ENCODE peak calls at places on chromosomes 4 and X, in eight cellular contexts. R is mesenchymal stem cell; J is AG04450; G is SK-N-SH; D is CD4-positive, alpha-beta memory T cell; X is uterus; C is astrocyte; B is mucosa of descending colon. H is an unnamed sample.

GRCh38 chr4:17616283-17616682 is 1.8 kb downstream of the MED28 start:
- DNase-seq in C (no peak), R (no peak), B (no peak), X (no peak), G (no peak), D (no peak), J (no peak), H (no peak)

GRCh38 chr4:82561745-82562552 is at the start of gene TMEM150C:
- DNase-seq in C (peak; percentile 3), X (no peak), J (no peak), B (peak; percentile 45), G (peak; percentile 82), D (no peak), R (peak; percentile 36), H (peak; percentile 19)

GRCh38 chr4:1196421-1197183 is 24.2 kb upstream of the SPON2 start:
- DNase-seq in C (no peak), G (peak; percentile 37), R (no peak), D (no peak), X (peak; percentile 17), J (no peak), B (peak; percentile 12), H (no peak)

GRCh38 chrX:150197388-150197787 is 165.7 kb upstream of the MAMLD1 start:
- DNase-seq in J (no peak), R (no peak), C (no peak), D (no peak), X (no peak), B (no peak), G (no peak), H (peak; percentile 16)

GRCh38 chr4:14879643-14880042 is 122.6 kb upstream of the CPEB2 start:
- DNase-seq in R (no peak), B (no peak), D (no peak), J (no peak), C (no peak), X (no peak), G (no peak), H (no peak)

GRCh38 chrX:97155809-97156208 is 272.1 kb downstream of the RPA4 start:
- DNase-seq in R (no peak), X (no peak), J (no peak), B (no peak), C (no peak), G (no peak), D (no peak), H (no peak)

GRCh38 chrX:49221868-49222267 is 11.3 kb downstream of the CACNA1F start:
- DNase-seq in D (no peak), X (no peak), C (no peak), G (no peak), J (no peak), R (no peak), B (no peak), H (no peak)

GRCh38 chr4:68372588-68372987 is 22.7 kb upstream of the YTHDC1 start:
- DNase-seq in G (no peak), D (no peak), B (no peak), J (no peak), X (no peak), R (no peak), C (no peak), H (no peak)

GRCh38 chr4:4859010-4859798 is at the start of gene MSX1:
- DNase-seq in D (no peak), R (peak; percentile 88), C (peak; percentile 67), B (peak; percentile 84), X (peak; percentile 92), G (peak; percentile 91), J (peak; percentile 18), H (peak; percentile 90)

GRCh38 chr4:40335508-40335860 is 351 bp downstream of the CHRNA9 start:
- DNase-seq in R (peak; percentile 49), J (no peak), C (peak; percentile 41), G (no peak), B (no peak), D (no peak), X (no peak), H (peak; percentile 17)

GRCh38 chr4:8228319-8229250 is 29.5 kb downstream of the SH3TC1 start:
- DNase-seq in X (peak; percentile 58), G (no peak), C (peak; percentile 79), J (peak; percentile 55), R (peak; percentile 79), D (peak; percentile 91), B (peak; percentile 62), H (peak; percentile 68)

GRCh38 chr4:60913026-60913425 is 287.1 kb upstream of the ADGRL3 start:
- DNase-seq in R (peak; percentile 34), D (no peak), J (no peak), C (no peak), G (no peak), B (no peak), X (no peak), H (no peak)

GRCh38 chr4:3434891-3435683 is 6.7 kb upstream of the HGFAC start:
- DNase-seq in R (no peak), J (no peak), X (no peak), D (no peak), G (no peak), C (no peak), B (peak; percentile 21), H (no peak)

GRCh38 chr4:56049428-56050212 is 100.9 kb downstream of the CEP135 start:
- DNase-seq in B (peak; percentile 63), D (no peak), C (peak; percentile 34), G (peak; percentile 69), R (peak; percentile 46), J (no peak), X (no peak), H (peak; percentile 11)

GRCh38 chr4:182776376-182777058 is 140.7 kb downstream of the DCTD start:
- DNase-seq in J (peak; percentile 29), G (no peak), B (no peak), X (no peak), D (no peak), C (peak; percentile 29), R (no peak), H (no peak)

GRCh38 chr4:113445286-113445685 is 316.3 kb downstream of the CAMK2D start:
- DNase-seq in G (no peak), B (no peak), X (peak; percentile 70), C (peak; percentile 97), J (no peak), R (peak; percentile 90), D (no peak), H (peak; percentile 78)

GRCh38 chr4:32991663-32992062 is 2271.5 kb downstream of the PCDH7 start:
- DNase-seq in X (no peak), G (no peak), R (no peak), B (no peak), D (no peak), J (no peak), C (no peak), H (no peak)

GRCh38 chr4:32987111-32987510 is 2266.9 kb downstream of the PCDH7 start:
- DNase-seq in C (no peak), J (no peak), X (no peak), D (no peak), G (no peak), B (no peak), R (peak; percentile 15), H (no peak)

GRCh38 chr4:32985256-32985655 is 2265.1 kb downstream of the PCDH7 start:
- DNase-seq in R (peak; percentile 48), B (no peak), G (no peak), D (no peak), X (no peak), C (peak; percentile 14), J (no peak), H (no peak)

GRCh38 chr4:32986236-32986635 is 2266.1 kb downstream of the PCDH7 start:
- DNase-seq in D (no peak), R (peak; percentile 50), G (no peak), J (no peak), C (no peak), B (no peak), X (no peak), H (no peak)
- H3K9me3 ChIP-seq in D (no peaks in the 10 kb centered on the region), R (no peaks in the 10 kb centered on the region), G (no peaks in the 10 kb centered on the region), J (no peaks in the 10 kb centered on the region), C (no peaks in the 10 kb centered on the region), B (no peaks in the 10 kb centered on the region), X (no peaks in the 10 kb centered on the region), H (no peaks in the 10 kb centered on the region)

DNA sequence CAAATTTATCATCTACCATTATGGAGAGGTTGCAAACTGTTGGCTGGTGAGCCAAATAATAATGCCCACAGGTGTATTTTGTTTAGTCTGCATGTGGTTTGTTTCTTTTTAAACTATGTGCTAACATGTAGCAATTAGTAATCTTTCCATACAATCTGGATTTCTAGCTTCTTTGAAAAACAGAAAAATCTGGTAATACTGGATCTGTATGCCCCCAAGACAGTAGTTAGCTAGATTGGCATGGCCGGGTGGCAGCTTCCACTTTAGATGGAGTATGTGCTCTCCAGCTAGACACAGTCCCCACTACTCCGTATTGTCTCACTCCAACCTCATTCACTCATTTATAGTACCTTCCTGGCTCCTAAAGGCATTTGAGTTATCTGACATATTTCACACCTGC is 91.3 kb downstream of the NHSL2 start:
- DNase-seq in C (no peak), D (no peak), X (no peak), G (no peak), B (no peak), R (no peak), J (no peak), H (no peak)
- H3K9me3 ChIP-seq in C (no peaks in the 10 kb centered on the region), D (no peaks in the 10 kb centered on the region), X (no peaks in the 10 kb centered on the region), G (no peaks in the 10 kb centered on the region), B (no peaks in the 10 kb centered on the region), R (no peaks in the 10 kb centered on the region), J (no peaks in the 10 kb centered on the region), H (no peaks in the 10 kb centered on the region)

GRCh38 chrX:78066110-78066509 is 37.9 kb upstream of the PGK1 start:
- DNase-seq in G (no peak), X (no peak), D (no peak), C (peak; percentile 59), B (no peak), J (peak; percentile 34), R (no peak), H (peak; percentile 23)
- H3K9me3 ChIP-seq in G (peaks cover 3% of the 10 kb centered on the region), X (no peaks in the 10 kb centered on the region), D (no peaks in the 10 kb centered on the region), C (no peaks in the 10 kb centered on the region), B (no peaks in the 10 kb centered on the region), J (no peaks in the 10 kb centered on the region), R (peaks cover 7% of the 10 kb centered on the region), H (no peaks in the 10 kb centered on the region)

GRCh38 chr4:38802561-38803355 is 1.8 kb downstream of the TLR1 start:
- DNase-seq in B (no peak), D (no peak), R (no peak), G (no peak), J (no peak), C (no peak), X (no peak), H (no peak)

GRCh38 chr4:38800366-38800765 is 4.2 kb downstream of the TLR1 start:
- DNase-seq in B (no peak), X (no peak), D (no peak), C (no peak), J (no peak), R (no peak), G (no peak), H (no peak)

GRCh38 chr4:38804654-38805295 is at the start of gene TLR1:
- DNase-seq in D (no peak), R (peak; percentile 57), J (no peak), C (peak; percentile 46), G (peak; percentile 26), B (no peak), X (no peak), H (no peak)

GRCh38 chr4:38803833-38804653 is 548 bp downstream of the TLR1 start:
- DNase-seq in J (no peak), G (no peak), R (no peak), B (no peak), X (no peak), C (no peak), D (no peak), H (no peak)

DNA sequence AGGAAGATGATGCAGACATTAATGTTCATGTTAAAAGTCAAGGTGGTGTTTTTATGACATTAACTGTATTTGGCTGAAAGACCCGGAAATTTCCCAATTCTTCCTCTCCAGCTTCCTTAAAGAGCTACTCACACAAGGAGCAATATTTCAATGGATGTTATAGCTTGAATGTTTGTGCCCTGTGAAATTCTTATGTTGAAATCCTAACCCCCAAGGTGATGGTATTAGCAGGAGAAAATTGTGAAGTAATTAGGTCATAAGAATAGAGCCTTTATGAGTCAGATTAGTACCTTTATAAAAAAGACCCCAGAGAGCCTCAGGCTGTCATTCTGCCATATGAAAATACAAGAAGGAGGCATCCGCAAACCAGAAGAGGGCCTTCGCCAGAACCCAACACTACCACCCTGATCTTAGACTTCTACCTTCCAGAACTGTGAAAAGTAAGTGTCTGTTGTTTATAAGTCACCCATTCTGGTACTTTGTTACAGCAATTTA is 3.6 kb downstream of the TLR1 start:
- DNase-seq in G (no peak), R (no peak), B (no peak), X (no peak), C (peak; percentile 16), J (no peak), D (no peak), H (no peak)
- H3K9me3 ChIP-seq in G (no peaks in the 10 kb centered on the region), R (no peaks in the 10 kb centered on the region), B (no peaks in the 10 kb centered on the region), X (no peaks in the 10 kb centered on the region), C (no peaks in the 10 kb centered on the region), J (peaks cover 3% of the 10 kb centered on the region), D (peaks cover 2% of the 10 kb centered on the region), H (no peaks in the 10 kb centered on the region)